ENCODE peak calls at places on chromosomes 2 and 18, in eight cellular contexts. One of them, this sample, is unnamed.

GRCh38 chr18:22432672-22433137 is 15.0 kb upstream of the CTAGE1 start:
- DNase-seq in astrocyte of the spinal cord: peak
- DNase-seq in iPS-NIHi11: no peak
- DNase-seq in activated CD4-positive, alpha-beta T cell treated with anti-CD3 and anti-CD28 coated beads, Interleukin-2, amount 50 U/mL, for 24 hours: no peak
- DNase-seq in heart right ventricle: peak
- DNase-seq in nephron progenitor cell: no peak
- DNase-seq in HFF-Myc: peak
- DNase-seq in NCI-H2107: no peak
- DNase-seq in this sample: no peak

GRCh38 chr2:204885747-204886146 is 340.5 kb downstream of the PARD3B start:
- DNase-seq in activated CD4-positive, alpha-beta T cell treated with anti-CD3 and anti-CD28 coated beads, Interleukin-2, amount 50 U/mL, for 24 hours: no peak
- DNase-seq in HFF-Myc: no peak
- DNase-seq in heart right ventricle: no peak
- DNase-seq in iPS-NIHi11: no peak
- DNase-seq in NCI-H2107: no peak
- DNase-seq in astrocyte of the spinal cord: no peak
- DNase-seq in nephron progenitor cell: peak
- DNase-seq in this sample: no peak

GRCh38 chr2:27727257-27727656 is 44.3 kb upstream of the MRPL33 start:
- DNase-seq in astrocyte of the spinal cord: no peak
- DNase-seq in activated CD4-positive, alpha-beta T cell treated with anti-CD3 and anti-CD28 coated beads, Interleukin-2, amount 50 U/mL, for 24 hours: no peak
- DNase-seq in nephron progenitor cell: no peak
- DNase-seq in HFF-Myc: no peak
- DNase-seq in NCI-H2107: no peak
- DNase-seq in iPS-NIHi11: no peak
- DNase-seq in heart right ventricle: no peak
- DNase-seq in this sample: no peak

GRCh38 chr2:103887625-103888024 is 966.3 kb upstream of the POU3F3 start:
- DNase-seq in iPS-NIHi11: no peak
- DNase-seq in nephron progenitor cell: no peak
- DNase-seq in activated CD4-positive, alpha-beta T cell treated with anti-CD3 and anti-CD28 coated beads, Interleukin-2, amount 50 U/mL, for 24 hours: no peak
- DNase-seq in HFF-Myc: no peak
- DNase-seq in NCI-H2107: no peak
- DNase-seq in astrocyte of the spinal cord: no peak
- DNase-seq in heart right ventricle: no peak
- DNase-seq in this sample: no peak

GRCh38 chr2:3149441-3150217 is 228.0 kb downstream of the EIPR1 start:
- DNase-seq in astrocyte of the spinal cord: no peak
- DNase-seq in NCI-H2107: no peak
- DNase-seq in HFF-Myc: no peak
- DNase-seq in activated CD4-positive, alpha-beta T cell treated with anti-CD3 and anti-CD28 coated beads, Interleukin-2, amount 50 U/mL, for 24 hours: no peak
- DNase-seq in heart right ventricle: no peak
- DNase-seq in iPS-NIHi11: no peak
- DNase-seq in nephron progenitor cell: no peak
- DNase-seq in this sample: no peak

GRCh38 chr2:212592695-212593094 is 54.1 kb upstream of the ERBB4 start:
- DNase-seq in activated CD4-positive, alpha-beta T cell treated with anti-CD3 and anti-CD28 coated beads, Interleukin-2, amount 50 U/mL, for 24 hours: no peak
- DNase-seq in iPS-NIHi11: no peak
- DNase-seq in NCI-H2107: no peak
- DNase-seq in heart right ventricle: no peak
- DNase-seq in HFF-Myc: no peak
- DNase-seq in astrocyte of the spinal cord: no peak
- DNase-seq in nephron progenitor cell: no peak
- DNase-seq in this sample: no peak

GRCh38 chr2:204264746-204265145 is 280.5 kb upstream of the PARD3B start:
- DNase-seq in activated CD4-positive, alpha-beta T cell treated with anti-CD3 and anti-CD28 coated beads, Interleukin-2, amount 50 U/mL, for 24 hours: no peak
- DNase-seq in HFF-Myc: no peak
- DNase-seq in nephron progenitor cell: no peak
- DNase-seq in iPS-NIHi11: no peak
- DNase-seq in astrocyte of the spinal cord: no peak
- DNase-seq in NCI-H2107: peak
- DNase-seq in heart right ventricle: no peak
- DNase-seq in this sample: no peak

GRCh38 chr2:99488999-99489757 is 639 bp downstream of the REV1 start:
- DNase-seq in HFF-Myc: no peak
- DNase-seq in astrocyte of the spinal cord: peak
- DNase-seq in activated CD4-positive, alpha-beta T cell treated with anti-CD3 and anti-CD28 coated beads, Interleukin-2, amount 50 U/mL, for 24 hours: no peak
- DNase-seq in NCI-H2107: no peak
- DNase-seq in iPS-NIHi11: no peak
- DNase-seq in heart right ventricle: peak
- DNase-seq in nephron progenitor cell: peak
- DNase-seq in this sample: peak

GRCh38 chr2:174750923-174751441 is 13.3 kb downstream of the CHRNA1 start:
- DNase-seq in astrocyte of the spinal cord: no peak
- DNase-seq in nephron progenitor cell: no peak
- DNase-seq in iPS-NIHi11: no peak
- DNase-seq in NCI-H2107: no peak
- DNase-seq in heart right ventricle: no peak
- DNase-seq in activated CD4-positive, alpha-beta T cell treated with anti-CD3 and anti-CD28 coated beads, Interleukin-2, amount 50 U/mL, for 24 hours: no peak
- DNase-seq in HFF-Myc: no peak
- DNase-seq in this sample: no peak

GRCh38 chr2:71449343-71449742 is 4.0 kb upstream of the DYSF start:
- DNase-seq in NCI-H2107: no peak
- DNase-seq in astrocyte of the spinal cord: no peak
- DNase-seq in heart right ventricle: no peak
- DNase-seq in activated CD4-positive, alpha-beta T cell treated with anti-CD3 and anti-CD28 coated beads, Interleukin-2, amount 50 U/mL, for 24 hours: no peak
- DNase-seq in nephron progenitor cell: no peak
- DNase-seq in HFF-Myc: no peak
- DNase-seq in iPS-NIHi11: no peak
- DNase-seq in this sample: no peak

GRCh38 chr18:52152036-52152435 is 188.0 kb upstream of the DCC start:
- DNase-seq in activated CD4-positive, alpha-beta T cell treated with anti-CD3 and anti-CD28 coated beads, Interleukin-2, amount 50 U/mL, for 24 hours: no peak
- DNase-seq in iPS-NIHi11: no peak
- DNase-seq in NCI-H2107: no peak
- DNase-seq in HFF-Myc: no peak
- DNase-seq in heart right ventricle: no peak
- DNase-seq in astrocyte of the spinal cord: peak
- DNase-seq in nephron progenitor cell: no peak
- DNase-seq in this sample: no peak

GRCh38 chr2:40279001-40279400 is 172.9 kb downstream of the SLC8A1 start:
- DNase-seq in nephron progenitor cell: no peak
- DNase-seq in NCI-H2107: no peak
- DNase-seq in iPS-NIHi11: no peak
- DNase-seq in activated CD4-positive, alpha-beta T cell treated with anti-CD3 and anti-CD28 coated beads, Interleukin-2, amount 50 U/mL, for 24 hours: no peak
- DNase-seq in HFF-Myc: no peak
- DNase-seq in heart right ventricle: no peak
- DNase-seq in astrocyte of the spinal cord: peak
- DNase-seq in this sample: no peak

GRCh38 chr2:104050632-104051242 is 803.2 kb upstream of the POU3F3 start:
- DNase-seq in HFF-Myc: no peak
- DNase-seq in NCI-H2107: no peak
- DNase-seq in activated CD4-positive, alpha-beta T cell treated with anti-CD3 and anti-CD28 coated beads, Interleukin-2, amount 50 U/mL, for 24 hours: no peak
- DNase-seq in nephron progenitor cell: no peak
- DNase-seq in heart right ventricle: no peak
- DNase-seq in iPS-NIHi11: no peak
- DNase-seq in astrocyte of the spinal cord: no peak
- DNase-seq in this sample: no peak

GRCh38 chr2:12091201-12091806 is 344.9 kb downstream of the LPIN1 start:
- DNase-seq in astrocyte of the spinal cord: peak
- DNase-seq in NCI-H2107: no peak
- DNase-seq in activated CD4-positive, alpha-beta T cell treated with anti-CD3 and anti-CD28 coated beads, Interleukin-2, amount 50 U/mL, for 24 hours: no peak
- DNase-seq in nephron progenitor cell: no peak
- DNase-seq in heart right ventricle: no peak
- DNase-seq in HFF-Myc: no peak
- DNase-seq in iPS-NIHi11: no peak
- DNase-seq in this sample: no peak

GRCh38 chr2:147865560-147865959 is 20.7 kb downstream of the ACVR2A start:
- DNase-seq in NCI-H2107: no peak
- DNase-seq in nephron progenitor cell: no peak
- DNase-seq in astrocyte of the spinal cord: no peak
- DNase-seq in heart right ventricle: no peak
- DNase-seq in HFF-Myc: no peak
- DNase-seq in activated CD4-positive, alpha-beta T cell treated with anti-CD3 and anti-CD28 coated beads, Interleukin-2, amount 50 U/mL, for 24 hours: no peak
- DNase-seq in iPS-NIHi11: no peak
- DNase-seq in this sample: no peak

GRCh38 chr2:177242136-177242987 is 22.2 kb downstream of the NFE2L2 start:
- DNase-seq in activated CD4-positive, alpha-beta T cell treated with anti-CD3 and anti-CD28 coated beads, Interleukin-2, amount 50 U/mL, for 24 hours: no peak
- DNase-seq in heart right ventricle: no peak
- DNase-seq in NCI-H2107: no peak
- DNase-seq in iPS-NIHi11: peak
- DNase-seq in nephron progenitor cell: no peak
- DNase-seq in astrocyte of the spinal cord: peak
- DNase-seq in HFF-Myc: peak
- DNase-seq in this sample: no peak

GRCh38 chr2:42110287-42110973 is 58.7 kb upstream of the EML4 start:
- DNase-seq in nephron progenitor cell: no peak
- DNase-seq in astrocyte of the spinal cord: peak
- DNase-seq in NCI-H2107: no peak
- DNase-seq in iPS-NIHi11: no peak
- DNase-seq in HFF-Myc: no peak
- DNase-seq in heart right ventricle: no peak
- DNase-seq in activated CD4-positive, alpha-beta T cell treated with anti-CD3 and anti-CD28 coated beads, Interleukin-2, amount 50 U/mL, for 24 hours: no peak
- DNase-seq in this sample: no peak

GRCh38 chr2:873027-873426 is 77.6 kb upstream of the SNTG2 start:
- DNase-seq in astrocyte of the spinal cord: no peak
- DNase-seq in activated CD4-positive, alpha-beta T cell treated with anti-CD3 and anti-CD28 coated beads, Interleukin-2, amount 50 U/mL, for 24 hours: no peak
- DNase-seq in heart right ventricle: no peak
- DNase-seq in HFF-Myc: no peak
- DNase-seq in nephron progenitor cell: no peak
- DNase-seq in iPS-NIHi11: no peak
- DNase-seq in NCI-H2107: no peak
- DNase-seq in this sample: no peak

GRCh38 chr2:19504400-19505198 is 146.2 kb upstream of the OSR1 start:
- DNase-seq in astrocyte of the spinal cord: no peak
- DNase-seq in iPS-NIHi11: no peak
- DNase-seq in NCI-H2107: no peak
- DNase-seq in activated CD4-positive, alpha-beta T cell treated with anti-CD3 and anti-CD28 coated beads, Interleukin-2, amount 50 U/mL, for 24 hours: no peak
- DNase-seq in HFF-Myc: no peak
- DNase-seq in nephron progenitor cell: peak
- DNase-seq in heart right ventricle: no peak
- DNase-seq in this sample: peak

GRCh38 chr18:40583671-40584070 is 1371.4 kb upstream of the PIK3C3 start:
- DNase-seq in activated CD4-positive, alpha-beta T cell treated with anti-CD3 and anti-CD28 coated beads, Interleukin-2, amount 50 U/mL, for 24 hours: no peak
- DNase-seq in iPS-NIHi11: no peak
- DNase-seq in NCI-H2107: no peak
- DNase-seq in heart right ventricle: no peak
- DNase-seq in nephron progenitor cell: no peak
- DNase-seq in astrocyte of the spinal cord: no peak
- DNase-seq in HFF-Myc: no peak
- DNase-seq in this sample: no peak

GRCh38 chr2:174350018-174350417 is 15.3 kb downstream of the SP9 start:
- DNase-seq in HFF-Myc: no peak
- DNase-seq in heart right ventricle: no peak
- DNase-seq in activated CD4-positive, alpha-beta T cell treated with anti-CD3 and anti-CD28 coated beads, Interleukin-2, amount 50 U/mL, for 24 hours: no peak
- DNase-seq in astrocyte of the spinal cord: no peak
- DNase-seq in nephron progenitor cell: no peak
- DNase-seq in iPS-NIHi11: peak
- DNase-seq in NCI-H2107: no peak
- DNase-seq in this sample: no peak

GRCh38 chr2:234291765-234292204 is 205.1 kb downstream of the ARL4C start:
- DNase-seq in HFF-Myc: peak
- DNase-seq in iPS-NIHi11: no peak
- DNase-seq in astrocyte of the spinal cord: peak
- DNase-seq in NCI-H2107: peak
- DNase-seq in activated CD4-positive, alpha-beta T cell treated with anti-CD3 and anti-CD28 coated beads, Interleukin-2, amount 50 U/mL, for 24 hours: no peak
- DNase-seq in heart right ventricle: peak
- DNase-seq in nephron progenitor cell: peak
- DNase-seq in this sample: peak

GRCh38 chr2:85754313-85755095 is 713 bp downstream of the ATOH8 start:
- DNase-seq in HFF-Myc: no peak
- DNase-seq in astrocyte of the spinal cord: peak
- DNase-seq in NCI-H2107: no peak
- DNase-seq in iPS-NIHi11: peak
- DNase-seq in nephron progenitor cell: peak
- DNase-seq in heart right ventricle: peak
- DNase-seq in activated CD4-positive, alpha-beta T cell treated with anti-CD3 and anti-CD28 coated beads, Interleukin-2, amount 50 U/mL, for 24 hours: no peak
- DNase-seq in this sample: peak

GRCh38 chr2:231883468-231883881 is 42.7 kb downstream of the NPPC start:
- DNase-seq in astrocyte of the spinal cord: peak
- DNase-seq in nephron progenitor cell: peak
- DNase-seq in iPS-NIHi11: no peak
- DNase-seq in NCI-H2107: no peak
- DNase-seq in activated CD4-positive, alpha-beta T cell treated with anti-CD3 and anti-CD28 coated beads, Interleukin-2, amount 50 U/mL, for 24 hours: no peak
- DNase-seq in HFF-Myc: peak
- DNase-seq in heart right ventricle: no peak
- DNase-seq in this sample: no peak

GRCh38 chr18:48663931-48664847 is 125.4 kb downstream of the CTIF start:
- DNase-seq in astrocyte of the spinal cord: peak
- DNase-seq in activated CD4-positive, alpha-beta T cell treated with anti-CD3 and anti-CD28 coated beads, Interleukin-2, amount 50 U/mL, for 24 hours: peak
- DNase-seq in NCI-H2107: peak
- DNase-seq in HFF-Myc: no peak
- DNase-seq in nephron progenitor cell: peak
- DNase-seq in iPS-NIHi11: peak
- DNase-seq in heart right ventricle: peak
- DNase-seq in this sample: peak

GRCh38 chr2:53842891-53843290 is 16.9 kb downstream of the GPR75 start:
- DNase-seq in iPS-NIHi11: no peak
- DNase-seq in nephron progenitor cell: no peak
- DNase-seq in astrocyte of the spinal cord: no peak
- DNase-seq in heart right ventricle: no peak
- DNase-seq in HFF-Myc: no peak
- DNase-seq in NCI-H2107: no peak
- DNase-seq in activated CD4-positive, alpha-beta T cell treated with anti-CD3 and anti-CD28 coated beads, Interleukin-2, amount 50 U/mL, for 24 hours: no peak
- DNase-seq in this sample: no peak